ENCODE peak calls at places on chromosomes 6 and 20, in five cellular contexts. Y is ascending aorta, J is fibroblast of mammary gland, E is cardiac fibroblast, Z is Peyer's patch. C is an unnamed sample.

GRCh38 chr20:17605131-17605660 is 35.3 kb downstream of the DSTN start:
- DNase-seq in Y (no peak), J (no peak), E (no peak), Z (no peak), C (no peak)

GRCh38 chr6:24831771-24832718 is 33.3 kb upstream of the ARMH2 start:
- DNase-seq in Y (no peak), J (peak), E (no peak), Z (no peak), C (peak)

GRCh38 chr20:4217349-4217761 is 202.0 kb upstream of the RNF24 start:
- DNase-seq in Y (no peak), J (peak), E (no peak), Z (peak), C (no peak)

GRCh38 chr20:33076662-33077398 is 2.6 kb upstream of the BPIFB4 start:
- DNase-seq in Y (no peak), J (no peak), E (no peak), Z (no peak), C (no peak)

GRCh38 chr6:3414704-3415453 is 42.0 kb downstream of the SLC22A23 start:
- DNase-seq in Y (no peak), J (no peak), E (peak), Z (no peak), C (peak)

GRCh38 chr6:7975764-7976146 is 65.2 kb upstream of the TXNDC5 start:
- DNase-seq in Y (no peak), J (peak), E (peak), Z (peak), C (no peak)

GRCh38 chr20:56247954-56248782 is at the start of gene MC3R:
- DNase-seq in Y (no peak), J (peak), E (peak), Z (peak), C (peak)

GRCh38 chr6:118589186-118589585 is 41.1 kb downstream of the PLN start:
- DNase-seq in Y (no peak), J (peak), E (peak), Z (no peak), C (no peak)

GRCh38 chr6:132789398-132789780 is 9.0 kb downstream of the SLC18B1 start:
- DNase-seq in Y (no peak), J (no peak), E (no peak), Z (no peak), C (no peak)

GRCh38 chr6:21707527-21707926 is 114.0 kb downstream of the SOX4 start:
- DNase-seq in Y (no peak), J (no peak), E (no peak), Z (no peak), C (no peak)

GRCh38 chr6:41976794-41977484 is 35.3 kb upstream of the CCND3 start:
- DNase-seq in Y (no peak), J (peak), E (peak), Z (peak), C (peak)

GRCh38 chr20:24873015-24873620 is 76.0 kb upstream of the CST7 start:
- DNase-seq in Y (no peak), J (no peak), E (no peak), Z (no peak), C (no peak)

GRCh38 chr6:48037946-48038345 is 73.1 kb downstream of the PTCHD4 start:
- DNase-seq in Y (no peak), J (no peak), E (no peak), Z (no peak), C (no peak)

GRCh38 chr6:29631209-29631810 is 1.7 kb downstream of the GABBR1 start:
- DNase-seq in Y (no peak), J (no peak), E (peak), Z (no peak), C (no peak)

GRCh38 chr6:158649289-158650143 is at the start of gene SYTL3:
- DNase-seq in Y (peak), J (peak), E (peak), Z (peak), C (peak)

GRCh38 chr6:158645064-158646022 is 800 bp upstream of the DYNLT1 start:
- DNase-seq in Y (no peak), J (no peak), E (no peak), Z (peak), C (no peak)

GRCh38 chr6:158647501-158647900 is 2.4 kb upstream of the SYTL3 start:
- DNase-seq in Y (no peak), J (no peak), E (no peak), Z (no peak), C (peak)

GRCh38 chr6:158646023-158646888 is 1.7 kb upstream of the DYNLT1 start:
- DNase-seq in Y (no peak), J (no peak), E (no peak), Z (peak), C (no peak)

DNA sequence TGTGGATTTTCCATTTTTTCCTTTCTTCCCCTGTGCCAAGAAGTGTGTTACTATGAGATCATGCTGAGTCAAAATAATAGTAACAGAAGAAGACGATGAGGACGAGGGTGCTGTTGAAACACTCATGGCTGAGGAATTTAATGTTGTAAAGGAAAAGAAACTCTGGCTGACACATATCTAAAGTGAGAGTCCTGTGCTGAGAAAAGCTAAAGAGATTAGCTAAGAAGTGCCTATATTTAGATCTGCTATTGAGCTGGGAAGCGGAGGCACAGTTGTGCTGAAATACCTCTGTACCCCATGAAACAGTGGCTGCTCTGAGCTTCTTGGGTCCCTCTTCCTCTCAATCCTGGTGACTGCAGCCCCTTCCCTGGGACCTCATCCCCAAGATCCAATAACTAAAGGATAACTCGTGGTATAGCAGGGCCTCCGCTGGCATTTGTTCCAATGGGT is 1.1 kb upstream of the SYTL3 start:
- DNase-seq in Y (no peak), J (peak), E (peak), Z (peak), C (peak)
- H3K4me3 ChIP-seq in Y (no peak), J (no peak), E (no peak), Z (no peak), C (no peak)

GRCh38 chr6:31087494-31088089 is 24.8 kb downstream of the C6orf15 start:
- DNase-seq in Y (peak), J (peak), E (peak), Z (peak), C (peak)
- H3K4me3 ChIP-seq in Y (no peak), J (no peak), E (no peak), Z (no peak), C (no peak)

DNA sequence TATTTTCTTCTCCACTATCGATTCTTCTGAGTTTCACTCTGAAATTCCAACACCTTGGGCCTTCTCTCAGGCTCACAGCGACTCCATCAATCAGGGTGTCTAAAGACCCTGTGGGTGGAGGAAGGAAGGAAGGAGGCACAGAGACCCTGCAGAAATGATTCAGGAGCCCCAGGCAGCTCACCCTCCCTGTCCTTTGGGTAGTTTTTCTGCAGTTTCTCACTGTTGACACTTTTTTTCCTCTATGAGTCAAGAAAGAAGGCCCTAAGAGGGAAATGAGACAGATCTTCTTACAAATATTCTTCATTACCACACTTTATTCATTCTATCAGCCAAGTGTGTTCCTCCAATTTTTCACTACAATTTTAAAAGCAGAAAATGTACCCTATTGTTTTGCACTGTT is 34.2 kb upstream of the TBXT start:
- DNase-seq in Y (no peak), J (no peak), E (no peak), Z (no peak), C (no peak)
- H3K4me3 ChIP-seq in Y (no peak), J (no peak), E (no peak), Z (no peak), C (no peak)

DNA sequence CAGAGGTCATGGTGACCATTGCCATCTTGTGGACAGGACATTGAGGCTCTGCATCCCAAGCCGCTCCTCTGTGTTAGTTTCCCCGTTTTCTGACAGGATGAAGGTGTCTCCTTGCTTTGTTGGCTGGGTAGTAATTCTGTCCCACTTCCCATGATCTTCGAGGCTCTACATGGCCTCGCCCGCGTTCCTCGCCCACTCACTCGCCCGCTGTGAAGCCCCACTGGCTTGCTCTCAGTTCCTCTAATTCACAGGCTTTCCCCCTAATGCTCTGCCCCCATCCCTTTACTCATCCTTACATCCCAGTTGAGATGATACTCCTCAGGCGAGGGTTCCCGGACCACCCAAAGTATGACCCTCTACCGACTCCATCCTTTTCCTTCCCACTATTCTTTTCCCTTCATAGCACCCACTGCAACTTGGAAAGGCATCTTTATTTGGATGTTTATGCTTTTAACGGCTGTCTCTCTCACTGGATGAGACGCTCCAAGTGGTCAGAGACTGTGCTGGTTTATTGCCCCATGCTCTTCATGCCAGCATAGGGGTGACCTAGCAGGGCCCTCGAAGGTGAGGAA is 511 bp upstream of the SLC35B2 start:
- DNase-seq in Y (no peak), J (no peak), E (no peak), Z (no peak), C (no peak)
- H3K4me3 ChIP-seq in Y (peak), J (peak), E (peak), Z (peak), C (peak)